ENCODE peak calls at places on chromosomes 5 and 9, in eight cellular contexts. B is sigmoid colon; F is tibial artery; I is CD8-positive, alpha-beta T cell; W is ovary; H is effector memory CD4-positive, alpha-beta T cell; N is CD4-positive, CD25-positive, alpha-beta regulatory T cell; L is lower lobe of right lung. G is an unnamed sample.

GRCh38 chr5:162323471-162323870 is 255.9 kb downstream of the GABRG2 start:
- DNase-seq in B (no peak), F (no peak), I (no peak), W (no peak), H (no peak), N (no peak), L (no peak), G (peak; percentile 87)

GRCh38 chr5:151030377-151030776 is 10.0 kb downstream of the GPX3 start:
- DNase-seq in B (peak; percentile 96), F (peak; percentile 92), I (no peak), W (no peak), H (no peak), N (no peak), L (no peak), G (no peak)

GRCh38 chr5:54997081-54997480 is 11.7 kb upstream of the ESM1 start:
- DNase-seq in B (no peak), F (no peak), I (no peak), W (no peak), H (no peak), N (no peak), L (no peak), G (no peak)

GRCh38 chr5:149268928-149269557 is 2.6 kb upstream of the AFAP1L1 start:
- DNase-seq in B (no peak), F (no peak), I (no peak), W (no peak), H (no peak), N (peak; percentile 62), L (no peak), G (peak; percentile 77)

GRCh38 chr9:77177894-77178794 is 810 bp downstream of the VPS13A start:
- DNase-seq in B (peak; percentile 76), F (peak; percentile 33), I (peak; percentile 34), W (peak; percentile 29), H (peak; percentile 51), N (peak; percentile 38), L (peak; percentile 63), G (peak; percentile 67)

GRCh38 chr9:13351768-13352386 is 72.4 kb upstream of the MPDZ start:
- DNase-seq in B (no peak), F (no peak), I (no peak), W (no peak), H (no peak), N (no peak), L (no peak), G (peak; percentile 75)

GRCh38 chr5:179762781-179763176 is 30.2 kb downstream of the MAML1 start:
- DNase-seq in B (no peak), F (no peak), I (no peak), W (no peak), H (no peak), N (no peak), L (no peak), G (no peak)

GRCh38 chr5:120655828-120656435 is 191.8 kb downstream of the PRR16 start:
- DNase-seq in B (no peak), F (no peak), I (no peak), W (no peak), H (no peak), N (no peak), L (no peak), G (peak; percentile 18)

GRCh38 chr5:39148983-39149534 is 70.3 kb downstream of the FYB1 start:
- DNase-seq in B (no peak), F (no peak), I (no peak), W (no peak), H (no peak), N (peak; percentile 61), L (no peak), G (peak; percentile 5)

GRCh38 chr5:92378961-92379611 is 996.0 kb upstream of the ARRDC3 start:
- DNase-seq in B (no peak), F (no peak), I (no peak), W (no peak), H (no peak), N (no peak), L (no peak), G (no peak)

GRCh38 chr9:136270173-136270710 is 24.6 kb upstream of the QSOX2 start:
- DNase-seq in B (no peak), F (no peak), I (no peak), W (no peak), H (no peak), N (no peak), L (no peak), G (no peak)

GRCh38 chr9:37029776-37030590 is 4.1 kb downstream of the PAX5 start:
- DNase-seq in B (no peak), F (no peak), I (no peak), W (no peak), H (no peak), N (no peak), L (no peak), G (no peak)

GRCh38 chr5:38151878-38152277 is 106.5 kb upstream of the EGFLAM start:
- DNase-seq in B (no peak), F (no peak), I (no peak), W (no peak), H (no peak), N (no peak), L (no peak), G (no peak)

GRCh38 chr9:27377811-27378345 is 80.9 kb upstream of the EQTN start:
- DNase-seq in B (no peak), F (no peak), I (no peak), W (no peak), H (no peak), N (no peak), L (no peak), G (no peak)

GRCh38 chr9:107397076-107398049 is 92.2 kb downstream of the KLF4 start:
- DNase-seq in B (no peak), F (peak; percentile 26), I (no peak), W (no peak), H (no peak), N (no peak), L (no peak), G (no peak)

GRCh38 chr5:158640581-158640980 is 459.1 kb downstream of the EBF1 start:
- DNase-seq in B (no peak), F (no peak), I (no peak), W (no peak), H (no peak), N (no peak), L (no peak), G (peak; percentile 24)
- H3K27ac ChIP-seq in B (no peak overlapping the region), F (no peak overlapping the region), I (no peak overlapping the region), W (no peak overlapping the region), H (no peak overlapping the region), N (no peak overlapping the region), L (no peak overlapping the region), G (no peak overlapping the region)

GRCh38 chr9:134813841-134814240 is 66.8 kb upstream of the FCN2 start:
- DNase-seq in B (no peak), F (no peak), I (no peak), W (no peak), H (no peak), N (no peak), L (no peak), G (no peak)

GRCh38 chr9:134815435-134816214 is 65.0 kb upstream of the FCN2 start:
- DNase-seq in B (no peak), F (no peak), I (no peak), W (no peak), H (no peak), N (no peak), L (no peak), G (no peak)

GRCh38 chr9:134816264-134816663 is 64.3 kb upstream of the FCN2 start:
- DNase-seq in B (no peak), F (no peak), I (no peak), W (no peak), H (no peak), N (no peak), L (no peak), G (no peak)

GRCh38 chr9:134811673-134812668 is 68.6 kb upstream of the FCN2 start:
- DNase-seq in B (no peak), F (no peak), I (no peak), W (no peak), H (no peak), N (no peak), L (no peak), G (no peak)

DNA sequence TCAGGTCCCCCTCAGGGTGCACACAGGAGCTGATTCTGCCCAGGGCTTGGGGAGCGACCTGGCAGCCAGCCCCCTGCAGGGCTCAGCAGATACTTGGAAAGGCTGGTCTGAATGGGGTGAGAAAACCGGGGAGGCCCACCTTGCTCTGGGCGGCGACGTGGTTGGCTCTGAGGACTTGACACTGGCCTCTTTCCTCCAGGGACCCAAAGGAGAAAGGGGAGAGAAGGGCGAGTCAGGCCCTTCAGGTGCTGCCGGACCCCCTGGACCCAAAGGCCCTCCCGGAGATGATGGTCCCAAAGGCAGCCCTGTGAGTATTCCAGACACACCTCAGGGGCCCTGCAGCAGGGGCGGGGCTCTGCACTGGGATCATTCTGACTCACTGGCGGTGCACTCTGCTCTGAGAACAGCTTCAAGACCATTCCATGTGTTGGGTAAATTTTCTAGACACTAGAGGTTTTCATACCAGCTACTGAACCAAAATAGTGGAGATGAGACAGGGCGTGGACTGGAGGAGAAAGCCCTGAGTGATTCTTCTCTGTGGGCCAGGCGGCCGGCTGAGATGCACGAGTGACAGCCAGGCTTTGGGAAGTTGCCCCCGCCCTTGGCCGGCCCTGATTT is 65.9 kb upstream of the FCN2 start:
- DNase-seq in B (no peak), F (peak; percentile 32), I (no peak), W (no peak), H (no peak), N (no peak), L (no peak), G (no peak)
- H3K36me3 ChIP-seq in B (peaks cover 70% of the 10 kb centered on the region), F (peaks cover 50% of the 10 kb centered on the region), I (no peaks in the 10 kb centered on the region), W (no peaks in the 10 kb centered on the region), H (no peaks in the 10 kb centered on the region), N (no peaks in the 10 kb centered on the region), L (peaks cover 34% of the 10 kb centered on the region), G (no peaks in the 10 kb centered on the region)

DNA sequence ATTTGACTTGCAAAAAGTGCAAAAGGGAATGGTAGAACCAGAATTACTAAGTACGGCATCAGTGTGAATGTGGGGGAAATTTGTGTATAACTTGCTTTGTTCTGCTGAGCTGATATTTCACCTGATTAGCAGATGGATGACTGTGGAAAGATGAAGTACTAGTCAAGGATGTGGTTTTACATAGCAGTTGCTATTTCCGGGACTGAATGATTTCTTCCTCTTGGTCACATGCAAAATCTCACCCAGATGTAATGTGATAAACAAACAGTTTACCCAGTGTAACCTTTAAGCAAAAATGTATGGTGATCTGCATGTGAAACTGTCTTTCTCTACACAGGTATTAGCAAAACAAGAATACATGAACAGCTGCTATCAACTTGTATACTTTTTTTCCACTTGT is 46.1 kb downstream of the DCP2 start:
- DNase-seq in B (no peak), F (no peak), I (no peak), W (no peak), H (no peak), N (peak; percentile 83), L (no peak), G (no peak)
- H3K27ac ChIP-seq in B (no peak overlapping the region), F (no peak overlapping the region), I (peak overlapping the region; percentile 24), W (no peak overlapping the region), H (peak overlapping the region; percentile 51), N (peak overlapping the region; percentile 79), L (no peak overlapping the region), G (no peak overlapping the region)

DNA sequence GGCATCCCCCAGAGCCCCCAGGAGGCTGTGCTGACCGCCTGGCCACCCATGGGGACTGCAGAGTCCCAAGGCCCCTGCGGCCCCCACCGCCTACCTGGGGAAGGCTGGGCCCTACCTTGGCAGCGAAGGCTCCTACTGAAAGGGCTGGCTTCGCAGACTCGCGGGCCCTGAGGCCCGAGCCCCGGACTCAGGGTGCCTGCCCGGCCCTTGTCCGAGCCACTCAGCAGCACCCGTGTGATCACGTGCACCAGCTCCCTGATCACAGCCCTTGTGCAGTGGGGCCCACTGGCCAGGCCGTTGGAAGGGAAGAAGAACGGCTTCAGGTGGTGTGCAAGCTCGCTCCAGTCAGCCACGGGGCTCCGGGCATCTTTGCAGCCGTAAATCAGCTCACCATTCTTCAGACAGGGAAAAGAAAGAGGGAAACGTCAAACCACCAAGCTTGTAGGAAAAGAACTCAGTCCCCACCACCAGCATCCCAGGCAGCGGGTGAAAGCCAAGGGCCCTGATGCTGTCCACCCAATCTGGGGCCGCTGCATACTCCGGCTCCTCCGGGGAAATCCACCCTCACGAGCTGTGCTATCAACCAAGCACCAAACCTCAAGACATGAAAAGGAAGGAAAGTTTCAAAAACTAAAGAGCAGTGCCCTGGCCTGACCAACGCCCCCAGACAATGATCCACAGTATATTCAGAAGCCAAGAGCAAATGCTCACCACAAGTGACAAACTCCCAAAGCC is 31.9 kb downstream of the IPPK start:
- DNase-seq in B (peak; percentile 51), F (no peak), I (no peak), W (no peak), H (no peak), N (no peak), L (peak; percentile 28), G (no peak)
- H3K36me3 ChIP-seq in B (peaks cover 62% of the 10 kb centered on the region), F (peaks cover 24% of the 10 kb centered on the region), I (peaks cover 59% of the 10 kb centered on the region), W (no peaks in the 10 kb centered on the region), H (peaks cover 73% of the 10 kb centered on the region), N (peaks cover 73% of the 10 kb centered on the region), L (peaks cover 100% of the 10 kb centered on the region), G (peaks cover 28% of the 10 kb centered on the region)

G was measured in SJCRH30.